ENCODE peak calls at places on chromosomes 6 and 20, in six cellular contexts. D is dorsolateral prefrontal cortex, G is HCT116, J is cardiac fibroblast, I is A549, Q is uterus. L is an unnamed sample.

GRCh38 chr6:14799928-14800327 is 445.9 kb upstream of the JARID2 start:
- DNase-seq in G (peak; percentile 89), D (no peak), J (peak; percentile 94), Q (peak; percentile 58), I (peak; percentile 6), L (peak; percentile 85)

GRCh38 chr20:17511401-17511800 is 19.8 kb downstream of the BFSP1 start:
- DNase-seq in D (no peak), I (no peak), G (no peak), J (no peak), Q (no peak), L (no peak)

GRCh38 chr20:37576911-37577310 is 49.2 kb upstream of the BLCAP start:
- DNase-seq in D (no peak), G (no peak), I (no peak), Q (no peak), J (no peak), L (no peak)

GRCh38 chr6:27383481-27383880 is 5.1 kb upstream of the ZNF391 start:
- DNase-seq in J (no peak), Q (no peak), D (no peak), G (no peak), I (no peak), L (no peak)

GRCh38 chr20:60857708-60858107 is 394.4 kb upstream of the CDH4 start:
- DNase-seq in J (no peak), I (no peak), Q (no peak), D (no peak), G (no peak), L (peak; percentile 1)

GRCh38 chr6:131262060-131262459 is 126.8 kb downstream of the AKAP7 start:
- DNase-seq in D (no peak), Q (no peak), G (peak; percentile 3), I (no peak), J (no peak), L (no peak)

GRCh38 chr6:156585859-156586258 is 191.3 kb upstream of the ARID1B start:
- DNase-seq in Q (no peak), I (no peak), D (no peak), J (peak; percentile 5), G (no peak), L (no peak)

GRCh38 chr6:51618563-51618962 is 468.9 kb downstream of the PKHD1 start:
- DNase-seq in G (no peak), J (no peak), Q (no peak), I (no peak), D (no peak), L (no peak)

GRCh38 chr6:30541515-30542403 is 14.5 kb downstream of the GNL1 start:
- DNase-seq in J (peak; percentile 94), Q (peak; percentile 72), D (peak; percentile 73), I (peak; percentile 52), G (peak; percentile 83), L (peak; percentile 91)

GRCh38 chr6:6712258-6712978 is 123.9 kb downstream of the LY86 start:
- DNase-seq in G (peak; percentile 38), J (peak; percentile 62), Q (no peak), I (peak; percentile 60), D (no peak), L (peak; percentile 97)

GRCh38 chr6:6715465-6715864 is 126.9 kb downstream of the LY86 start:
- DNase-seq in J (no peak), I (no peak), D (no peak), G (no peak), Q (no peak), L (no peak)

GRCh38 chr6:6712979-6713514 is 124.5 kb downstream of the LY86 start:
- DNase-seq in I (no peak), G (no peak), D (no peak), J (no peak), Q (no peak), L (peak; percentile 35)

GRCh38 chr6:6713660-6714446 is 125.3 kb downstream of the LY86 start:
- DNase-seq in G (no peak), I (no peak), Q (no peak), J (peak; percentile 27), D (no peak), L (peak; percentile 75)

GRCh38 chr6:6714498-6715360 is 126.2 kb downstream of the LY86 start:
- DNase-seq in G (no peak), J (no peak), Q (no peak), I (no peak), D (no peak), L (no peak)
- H3K4me3 ChIP-seq in G (no peak overlapping the region), J (no peak overlapping the region), Q (no peak overlapping the region), I (no peak overlapping the region), D (no peak overlapping the region), L (no peak overlapping the region)

GRCh38 chr6:8069887-8070286 is 5.7 kb upstream of the BLOC1S5 start:
- DNase-seq in I (no peak), G (no peak), D (no peak), Q (no peak), J (no peak), L (no peak)

GRCh38 chr6:8063762-8064637 is at the start of gene BLOC1S5:
- DNase-seq in D (peak; percentile 96), J (peak; percentile 98), I (peak; percentile 41), Q (peak; percentile 94), G (peak; percentile 94), L (peak; percentile 97)

GRCh38 chr6:8065519-8065911 is 1.3 kb upstream of the BLOC1S5 start:
- DNase-seq in J (no peak), I (no peak), G (no peak), D (peak; percentile 53), Q (no peak), L (no peak)

GRCh38 chr6:8064638-8065518 is 689 bp upstream of the BLOC1S5 start:
- DNase-seq in Q (no peak), I (no peak), G (no peak), D (no peak), J (no peak), L (no peak)

DNA sequence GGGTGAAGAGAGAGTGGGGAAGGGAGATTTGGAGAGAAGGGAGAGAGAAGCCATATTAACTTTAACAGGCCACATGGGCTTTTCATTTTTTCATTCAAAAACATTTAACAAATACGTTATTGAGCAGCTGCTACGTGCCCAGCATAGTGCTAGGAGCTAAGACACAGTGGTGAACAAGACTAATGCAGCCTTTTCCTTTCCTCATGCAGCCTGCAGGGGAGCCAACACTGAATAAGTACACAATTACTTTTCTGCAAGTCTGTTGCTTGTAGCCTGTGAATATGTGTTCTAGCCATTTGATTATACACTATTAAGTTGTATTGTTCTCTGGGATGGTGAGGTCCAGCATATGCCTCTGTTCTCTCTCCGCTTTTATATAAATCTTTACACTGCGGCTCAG is 1.9 kb upstream of the BLOC1S5 start:
- DNase-seq in J (no peak), G (no peak), D (no peak), Q (no peak), I (no peak), L (no peak)
- TF ChIP-seq CTCF in J (peak; percentile 7), G (peak; percentile 37), D (no peak), Q (no peak), I (no peak), L (no peak)

GRCh38 chr6:18883268-18883667 is 496.1 kb downstream of the RNF144B start:
- DNase-seq in D (no peak), I (no peak), G (no peak), J (no peak), Q (no peak), L (no peak)
- H3K4me3 ChIP-seq in D (no peak overlapping the region), I (no peak overlapping the region), G (no peak overlapping the region), J (no peak overlapping the region), Q (no peak overlapping the region), L (no peak overlapping the region)

GRCh38 chr6:158715330-158716311 is 65.8 kb downstream of the SYTL3 start:
- DNase-seq in J (no peak), D (no peak), I (no peak), G (no peak), Q (no peak), L (no peak)

GRCh38 chr6:158717341-158718328 is 67.8 kb downstream of the SYTL3 start:
- DNase-seq in D (no peak), I (no peak), J (no peak), G (no peak), Q (no peak), L (no peak)

GRCh38 chr6:158713469-158713868 is 63.6 kb downstream of the SYTL3 start:
- DNase-seq in I (no peak), D (no peak), Q (no peak), G (no peak), J (no peak), L (no peak)

GRCh38 chr6:158722176-158722729 is 72.4 kb downstream of the SYTL3 start:
- DNase-seq in I (no peak), Q (no peak), D (no peak), G (no peak), J (no peak), L (no peak)

DNA sequence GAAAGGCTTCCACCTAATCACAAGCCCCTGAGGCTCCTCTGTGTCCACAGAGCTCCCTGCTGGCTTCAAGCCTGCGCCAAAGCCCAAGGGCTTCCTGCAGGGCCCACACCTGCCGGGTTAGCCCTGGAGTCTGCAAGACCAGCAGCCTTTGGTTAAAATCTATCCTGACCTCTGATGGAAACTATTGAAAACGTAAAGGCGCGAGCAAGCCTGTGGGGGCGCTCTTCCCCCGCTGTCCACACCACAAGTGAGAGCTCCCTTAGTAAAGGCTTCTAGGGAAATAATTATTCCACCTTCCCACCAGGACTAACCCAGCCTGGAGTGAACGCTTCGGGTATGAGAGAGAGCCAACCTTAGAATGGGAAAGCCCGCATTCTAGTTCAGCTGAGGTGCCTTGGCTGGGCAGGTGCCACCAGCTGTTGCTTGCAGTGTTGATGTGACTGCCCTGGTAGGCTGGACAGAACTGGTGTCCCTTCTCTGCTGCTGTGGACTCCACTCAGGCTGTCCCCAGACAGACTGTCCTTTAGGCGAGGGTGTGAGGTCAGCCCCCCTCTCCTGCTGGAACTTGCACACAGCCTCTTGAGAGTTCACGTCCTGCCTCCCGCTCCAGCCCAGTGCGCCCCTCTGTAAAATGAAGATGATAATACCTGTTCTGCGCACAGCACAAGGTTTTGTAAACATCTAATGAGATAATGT is 68.7 kb downstream of the SYTL3 start:
- DNase-seq in I (peak; percentile 40), G (peak; percentile 77), D (no peak), Q (no peak), J (peak; percentile 48), L (peak; percentile 20)
- TF ChIP-seq CTCF in I (peak; percentile 45), G (peak; percentile 100), D (peak; percentile 58), Q (no peak), J (peak; percentile 71), L (peak; percentile 58)

GRCh38 chr6:74645108-74645849 is 560.6 kb downstream of the COL12A1 start:
- DNase-seq in Q (no peak), J (no peak), G (no peak), I (no peak), D (no peak), L (no peak)
- H3K4me3 ChIP-seq in Q (no peak overlapping the region), J (no peak overlapping the region), G (no peak overlapping the region), I (no peak overlapping the region), D (no peak overlapping the region), L (no peak overlapping the region)

GRCh38 chr6:142167071-142167470 is 20.0 kb downstream of the VTA1 start:
- DNase-seq in Q (no peak), J (no peak), G (no peak), I (no peak), D (no peak), L (no peak)
- TF ChIP-seq CTCF in Q (no peak), J (no peak), G (no peak), I (no peak), D (no peak), L (no peak)

GRCh38 chr6:28810655-28811053 is 113.1 kb downstream of the TRIM27 start:
- DNase-seq in I (no peak), J (no peak), D (no peak), G (no peak), Q (no peak), L (no peak)
- H3K4me3 ChIP-seq in I (peak overlapping the region; percentile 61), J (peak overlapping the region; percentile 45), D (no peak overlapping the region), G (no peak overlapping the region), Q (no peak overlapping the region), L (peak overlapping the region; percentile 59)